ENCODE peak calls at places on chromosomes 7 and 10, in four cellular contexts. A is WTC11, J is K562, R is SK-N-SH. T is an unnamed sample.

GRCh38 chr7:45893996-45894664 is 5.8 kb downstream of the IGFBP1 start:
- DNase-seq in A (no peak), J (no peak), R (no peak), T (no peak)

GRCh38 chr10:42809670-42810069 is 27.1 kb downstream of the BMS1 start:
- DNase-seq in A (no peak), J (no peak), R (no peak), T (no peak)

GRCh38 chr10:73537709-73538108 is 41.9 kb upstream of the PPP3CB start:
- DNase-seq in A (no peak), J (no peak), R (no peak), T (no peak)

GRCh38 chr7:138072726-138073125 is 3.5 kb upstream of the AKR1D1 start:
- DNase-seq in A (peak; percentile 16), J (no peak), R (no peak), T (peak; percentile 36)

GRCh38 chr10:67815571-67816059 is 22.4 kb downstream of the DNAJC12 start:
- DNase-seq in A (no peak), J (no peak), R (no peak), T (no peak)

GRCh38 chr10:124145109-124145860 is 51.9 kb upstream of the CHST15 start:
- DNase-seq in A (no peak), J (no peak), R (no peak), T (no peak)

GRCh38 chr7:152966189-152966588 is 206.6 kb downstream of the ACTR3B start:
- DNase-seq in A (no peak), J (no peak), R (no peak), T (no peak)

GRCh38 chr10:112304460-112304859 is 21.3 kb downstream of the TECTB start:
- DNase-seq in A (no peak), J (no peak), R (no peak), T (no peak)

GRCh38 chr10:28077889-28078288 is 79.0 kb upstream of the ODAD2 start:
- DNase-seq in A (no peak), J (no peak), R (no peak), T (no peak)

GRCh38 chr10:103635580-103635979 is 142.1 kb downstream of the NEURL1 start:
- DNase-seq in A (no peak), J (no peak), R (no peak), T (no peak)

GRCh38 chr7:55177589-55178261 is 158.9 kb downstream of the EGFR start:
- DNase-seq in A (no peak), J (no peak), R (peak; percentile 75), T (no peak)

GRCh38 chr7:98728555-98728954 is 111.5 kb downstream of the NPTX2 start:
- DNase-seq in A (no peak), J (no peak), R (no peak), T (no peak)

GRCh38 chr7:126605553-126605952 is 647.2 kb downstream of the GRM8 start:
- DNase-seq in A (no peak), J (no peak), R (peak; percentile 47), T (no peak)

GRCh38 chr7:28903779-28904538 is 54.2 kb downstream of the TRIL start:
- DNase-seq in A (no peak), J (no peak), R (no peak), T (no peak)

GRCh38 chr7:28904539-28905143 is 53.5 kb downstream of the TRIL start:
- DNase-seq in A (no peak), J (no peak), R (peak; percentile 41), T (no peak)

DNA sequence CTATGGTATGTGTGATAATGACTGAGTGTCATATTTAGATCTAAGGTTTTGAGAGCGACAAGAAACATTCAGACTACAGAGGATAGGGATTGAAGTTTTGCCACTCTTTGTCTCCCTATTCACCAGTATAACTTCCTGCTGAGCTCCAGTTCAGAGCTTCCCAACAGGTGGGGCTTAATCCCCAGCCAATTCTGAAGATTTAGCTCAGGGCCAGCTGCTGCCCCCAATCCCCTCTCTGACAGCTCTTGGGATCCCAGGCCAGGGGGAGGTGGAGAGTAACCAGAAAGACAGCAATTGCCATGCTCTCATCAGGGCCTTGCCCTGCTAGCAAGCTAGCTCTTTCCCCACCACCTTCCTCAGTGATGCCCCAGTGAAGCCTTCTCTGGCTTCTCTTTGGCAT is 57.8 kb downstream of the TRIL start:
- DNase-seq in A (no peak), J (no peak), R (no peak), T (no peak)
- TF ChIP-seq TEAD4 in A (no peak), J (no peak), R (no peak), T (no peak)

GRCh38 chr7:86785641-86786040 is 141.9 kb downstream of the GRM3 start:
- DNase-seq in A (no peak), J (no peak), R (no peak), T (no peak)
- TF ChIP-seq TEAD4 in A (no peak), J (no peak), R (no peak), T (no peak)

GRCh38 chr10:107855933-107856332 is 691.4 kb upstream of the SORCS1 start:
- DNase-seq in A (no peak), J (no peak), R (no peak), T (no peak)

GRCh38 chr10:107859065-107859464 is 694.6 kb upstream of the SORCS1 start:
- DNase-seq in A (no peak), J (no peak), R (no peak), T (no peak)
- TF ChIP-seq TEAD4 in A (no peak), J (no peak), R (no peak), T (no peak)

GRCh38 chr10:24310104-24310503 is 101.2 kb downstream of the KIAA1217 start:
- DNase-seq in A (no peak), J (no peak), R (no peak), T (no peak)
- TF ChIP-seq TEAD4 in A (no peak), J (no peak), R (no peak), T (no peak)

DNA sequence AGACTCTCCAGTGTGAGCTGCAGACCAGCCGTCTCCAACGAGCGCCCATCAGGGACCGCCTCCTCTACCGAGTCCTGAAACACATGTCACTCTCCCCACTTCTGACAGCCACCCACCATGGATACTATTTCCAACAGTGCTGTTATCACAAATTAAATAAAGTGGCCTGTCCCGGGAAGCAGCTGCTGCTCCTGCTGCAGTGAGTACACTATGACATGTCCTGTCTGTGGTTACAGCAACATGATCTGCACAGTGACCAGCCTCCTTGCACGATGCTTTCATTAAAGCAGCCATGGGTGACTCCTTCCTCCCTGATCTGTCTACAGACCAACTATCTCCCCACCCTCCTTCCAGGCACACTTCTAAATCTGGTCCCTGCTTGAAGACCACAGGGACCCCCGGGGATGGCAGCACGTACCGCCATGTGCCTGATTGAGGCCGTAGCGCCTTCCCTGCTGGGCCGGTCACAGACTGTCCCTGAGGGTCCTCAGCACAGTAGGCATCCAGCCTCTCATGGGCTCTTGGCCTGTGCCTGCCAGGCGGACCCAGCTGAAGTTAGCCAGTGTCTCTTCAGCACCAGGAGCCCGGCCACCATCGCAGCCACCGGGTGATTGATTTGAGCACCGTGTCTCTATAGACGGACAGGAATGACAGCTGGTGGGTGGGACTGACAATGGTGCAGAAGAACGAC is 58.8 kb downstream of the TCERG1L start:
- DNase-seq in A (no peak), J (no peak), R (peak; percentile 73), T (no peak)
- TF ChIP-seq TEAD4 in A (no peak), J (no peak), R (no peak), T (no peak)

GRCh38 chr7:44681645-44682044 is 67.0 kb upstream of the ZMIZ2 start:
- DNase-seq in A (no peak), J (no peak), R (no peak), T (no peak)
- TF ChIP-seq TEAD4 in A (no peak), J (no peak), R (no peak), T (no peak)

GRCh38 chr10:88810196-88810961 is 7.8 kb downstream of the LIPM start:
- DNase-seq in A (no peak), J (peak; percentile 5), R (peak; percentile 36), T (no peak)
- TF ChIP-seq TEAD4 in A (no peak), J (no peak), R (no peak), T (peak; percentile 50)

GRCh38 chr10:125980521-125980920 is 84.2 kb downstream of the FANK1 start:
- DNase-seq in A (no peak), J (no peak), R (no peak), T (no peak)

GRCh38 chr10:125982256-125982948 is 86.0 kb downstream of the FANK1 start:
- DNase-seq in A (peak; percentile 33), J (peak; percentile 8), R (peak; percentile 78), T (peak; percentile 23)

GRCh38 chr10:125985557-125986246 is 89.3 kb downstream of the FANK1 start:
- DNase-seq in A (no peak), J (no peak), R (no peak), T (no peak)

GRCh38 chr10:125983161-125983560 is 86.8 kb downstream of the FANK1 start:
- DNase-seq in A (no peak), J (no peak), R (no peak), T (no peak)

GRCh38 chr10:125984346-125984745 is 88.0 kb downstream of the FANK1 start:
- DNase-seq in A (no peak), J (no peak), R (no peak), T (no peak)
- TF ChIP-seq TEAD4 in A (no peak), J (no peak), R (no peak), T (no peak)

GRCh38 chr7:95334434-95334833 is 10.1 kb upstream of the PON1 start:
- DNase-seq in A (no peak), J (no peak), R (no peak), T (no peak)

GRCh38 chr7:95331004-95331337 is 6.6 kb upstream of the PON1 start:
- DNase-seq in A (no peak), J (no peak), R (no peak), T (no peak)

GRCh38 chr7:95338832-95339231 is 14.5 kb upstream of the PON1 start:
- DNase-seq in A (no peak), J (no peak), R (no peak), T (no peak)

GRCh38 chr7:95330194-95331003 is 6.1 kb upstream of the PON1 start:
- DNase-seq in A (no peak), J (no peak), R (no peak), T (no peak)

GRCh38 chr7:95335093-95335492 is 10.8 kb upstream of the PON1 start:
- DNase-seq in A (no peak), J (no peak), R (no peak), T (no peak)
- TF ChIP-seq TEAD4 in A (no peak), J (no peak), R (peak; percentile 78), T (no peak)

T was measured in H1.